ENCODE peak calls at places on chromosomes 3 and 15, in eight cellular contexts. One of them, this sample, is unnamed. For H3K4me1, the result is how much of the 10 kb centered on the place peaks cover.

GRCh38 chr3:9469953-9470352 is 72.5 kb downstream of the SETD5 start:
- DNase-seq in left ventricle myocardium inferior: no peak
- DNase-seq in transverse colon: no peak
- DNase-seq in tibial artery: no peak
- DNase-seq in heart left ventricle: no peak
- DNase-seq in A549: no peak
- DNase-seq in ascending aorta: no peak
- DNase-seq in cardiac muscle cell: no peak
- DNase-seq in this sample: no peak

GRCh38 chr15:33535135-33535534 is 224.4 kb downstream of the RYR3 start:
- DNase-seq in left ventricle myocardium inferior: no peak
- DNase-seq in transverse colon: no peak
- DNase-seq in tibial artery: no peak
- DNase-seq in heart left ventricle: no peak
- DNase-seq in A549: no peak
- DNase-seq in ascending aorta: no peak
- DNase-seq in cardiac muscle cell: no peak
- DNase-seq in this sample: no peak

GRCh38 chr3:138786788-138787276 is 47.9 kb downstream of the PIK3CB start:
- DNase-seq in left ventricle myocardium inferior: no peak
- DNase-seq in transverse colon: no peak
- DNase-seq in tibial artery: no peak
- DNase-seq in heart left ventricle: no peak
- DNase-seq in A549: peak
- DNase-seq in ascending aorta: no peak
- DNase-seq in cardiac muscle cell: peak
- DNase-seq in this sample: no peak

GRCh38 chr15:86082619-86083377 is 3.1 kb downstream of the AGBL1 start:
- DNase-seq in left ventricle myocardium inferior: no peak
- DNase-seq in transverse colon: no peak
- DNase-seq in tibial artery: no peak
- DNase-seq in heart left ventricle: no peak
- DNase-seq in A549: no peak
- DNase-seq in ascending aorta: no peak
- DNase-seq in cardiac muscle cell: no peak
- DNase-seq in this sample: no peak

GRCh38 chr3:186286114-186286513 is 75.9 kb downstream of the DGKG start:
- DNase-seq in left ventricle myocardium inferior: no peak
- DNase-seq in transverse colon: no peak
- DNase-seq in tibial artery: no peak
- DNase-seq in heart left ventricle: no peak
- DNase-seq in A549: no peak
- DNase-seq in ascending aorta: no peak
- DNase-seq in cardiac muscle cell: no peak
- DNase-seq in this sample: no peak

GRCh38 chr3:154981201-154981600 is 98.9 kb upstream of the MME start:
- DNase-seq in left ventricle myocardium inferior: no peak
- DNase-seq in transverse colon: no peak
- DNase-seq in tibial artery: no peak
- DNase-seq in heart left ventricle: no peak
- DNase-seq in A549: no peak
- DNase-seq in ascending aorta: no peak
- DNase-seq in cardiac muscle cell: peak
- DNase-seq in this sample: no peak

GRCh38 chr3:54046677-54047214 is 75.6 kb upstream of the CACNA2D3 start:
- DNase-seq in left ventricle myocardium inferior: no peak
- DNase-seq in transverse colon: no peak
- DNase-seq in tibial artery: no peak
- DNase-seq in heart left ventricle: no peak
- DNase-seq in A549: peak
- DNase-seq in ascending aorta: no peak
- DNase-seq in cardiac muscle cell: peak
- DNase-seq in this sample: no peak

GRCh38 chr15:94306700-94307650 is 75.6 kb downstream of the MCTP2 start:
- DNase-seq in left ventricle myocardium inferior: no peak
- DNase-seq in transverse colon: no peak
- DNase-seq in tibial artery: no peak
- DNase-seq in heart left ventricle: no peak
- DNase-seq in A549: no peak
- DNase-seq in ascending aorta: no peak
- DNase-seq in cardiac muscle cell: no peak
- DNase-seq in this sample: no peak

GRCh38 chr15:86611392-86612040 is 531.8 kb downstream of the AGBL1 start:
- DNase-seq in left ventricle myocardium inferior: no peak
- DNase-seq in transverse colon: no peak
- DNase-seq in tibial artery: no peak
- DNase-seq in heart left ventricle: no peak
- DNase-seq in A549: peak
- DNase-seq in ascending aorta: no peak
- DNase-seq in cardiac muscle cell: no peak
- DNase-seq in this sample: no peak

GRCh38 chr15:57138260-57138895 is 219.9 kb downstream of the TCF12 start:
- DNase-seq in left ventricle myocardium inferior: no peak
- DNase-seq in transverse colon: peak
- DNase-seq in tibial artery: no peak
- DNase-seq in heart left ventricle: no peak
- DNase-seq in A549: peak
- DNase-seq in ascending aorta: no peak
- DNase-seq in cardiac muscle cell: peak
- DNase-seq in this sample: peak

GRCh38 chr15:53527996-53528395 is 231.5 kb downstream of the WDR72 start:
- DNase-seq in left ventricle myocardium inferior: no peak
- DNase-seq in transverse colon: no peak
- DNase-seq in tibial artery: no peak
- DNase-seq in heart left ventricle: no peak
- DNase-seq in A549: peak
- DNase-seq in ascending aorta: no peak
- DNase-seq in cardiac muscle cell: no peak
- DNase-seq in this sample: no peak

DNA sequence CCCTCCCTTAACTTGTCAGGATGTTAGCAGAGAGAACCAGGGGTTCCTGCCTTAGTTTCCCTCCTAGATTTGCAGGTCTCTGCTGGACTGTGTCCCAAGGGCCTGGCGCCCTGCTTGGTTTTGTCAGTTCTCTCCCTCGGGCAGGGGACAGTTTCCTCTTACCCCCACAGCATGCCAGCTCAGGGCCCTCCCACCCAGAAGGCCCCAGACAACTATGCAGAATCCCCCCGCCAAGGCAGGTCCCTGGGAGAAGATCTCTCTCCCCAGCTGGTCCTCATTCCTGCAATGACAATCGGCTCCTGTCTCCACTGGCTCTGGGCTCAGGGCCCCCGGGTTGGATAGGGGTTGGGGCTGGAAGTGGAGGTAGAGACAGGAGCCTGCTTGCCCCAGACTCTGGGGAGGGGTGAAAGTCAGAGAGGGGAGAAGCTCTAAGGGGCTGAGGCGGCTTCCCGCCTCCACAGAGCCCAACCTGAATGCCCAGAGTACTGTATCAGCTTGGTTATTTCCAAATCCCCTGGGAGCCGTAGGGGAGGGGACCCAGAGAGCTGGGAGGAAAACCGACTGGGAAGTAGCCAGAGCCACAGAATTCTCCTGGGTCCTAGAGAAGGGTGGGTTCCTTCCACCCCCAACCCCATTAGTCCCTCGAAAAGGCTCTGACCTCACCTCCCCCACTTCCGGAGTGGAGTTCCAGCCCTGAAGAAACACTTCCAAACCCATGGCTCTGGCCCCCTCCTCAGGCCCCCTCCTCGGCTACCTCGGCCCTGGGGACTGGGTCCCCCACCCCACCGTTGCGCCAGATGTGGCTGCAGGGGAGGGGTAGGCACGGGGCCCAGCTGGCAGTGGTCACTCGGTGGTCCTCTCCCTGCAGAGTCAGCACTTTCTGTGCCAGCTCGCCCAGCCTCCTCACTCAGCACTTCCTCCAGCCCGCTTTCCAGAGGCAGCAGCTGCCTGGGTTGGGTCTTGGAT is 3.8 kb upstream of the LOXL1 start:
- DNase-seq in left ventricle myocardium inferior: peak
- DNase-seq in transverse colon: no peak
- DNase-seq in tibial artery: peak
- DNase-seq in heart left ventricle: no peak
- DNase-seq in A549: no peak
- DNase-seq in ascending aorta: peak
- DNase-seq in cardiac muscle cell: peak
- DNase-seq in this sample: peak
- H3K4me1 ChIP-seq in left ventricle myocardium inferior: half or more
- H3K4me1 ChIP-seq in transverse colon: half or more
- H3K4me1 ChIP-seq in tibial artery: half or more
- H3K4me1 ChIP-seq in heart left ventricle: under half
- H3K4me1 ChIP-seq in A549: under half
- H3K4me1 ChIP-seq in ascending aorta: under half
- H3K4me1 ChIP-seq in cardiac muscle cell: under half
- H3K4me1 ChIP-seq in this sample: under half

DNA sequence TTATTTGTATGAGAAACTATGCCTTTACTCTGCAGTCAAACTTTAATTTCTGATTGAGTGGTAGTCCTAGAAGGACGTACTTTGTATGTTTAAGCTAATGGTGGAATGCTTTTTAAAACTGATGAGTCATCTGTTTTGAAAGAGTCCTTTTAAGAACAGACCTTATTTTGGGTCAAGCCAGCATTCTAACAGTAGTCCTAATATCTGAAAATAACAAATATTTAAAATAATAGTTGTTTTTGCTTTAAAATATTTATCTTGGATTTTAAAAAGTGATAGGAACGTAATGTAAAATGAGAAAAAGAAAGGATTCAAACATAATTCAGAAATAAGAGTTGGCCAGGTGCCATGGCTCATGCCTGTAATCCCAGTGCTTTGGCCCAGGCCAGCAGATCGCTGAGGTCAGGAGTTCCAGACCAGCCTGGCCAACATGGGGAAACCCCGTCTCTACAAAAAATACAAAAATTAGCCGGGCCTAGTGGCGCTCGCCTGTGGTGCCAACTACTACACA is 1.3 kb upstream of the LRRC58 start:
- DNase-seq in left ventricle myocardium inferior: no peak
- DNase-seq in transverse colon: peak
- DNase-seq in tibial artery: peak
- DNase-seq in heart left ventricle: no peak
- DNase-seq in A549: peak
- DNase-seq in ascending aorta: peak
- DNase-seq in cardiac muscle cell: peak
- DNase-seq in this sample: peak
- H3K4me3 ChIP-seq in left ventricle myocardium inferior: peak
- H3K4me3 ChIP-seq in transverse colon: peak
- H3K4me3 ChIP-seq in tibial artery: peak
- H3K4me3 ChIP-seq in heart left ventricle: no peak
- H3K4me3 ChIP-seq in A549: peak
- H3K4me3 ChIP-seq in ascending aorta: peak
- H3K4me3 ChIP-seq in cardiac muscle cell: peak
- H3K4me3 ChIP-seq in this sample: peak

DNA sequence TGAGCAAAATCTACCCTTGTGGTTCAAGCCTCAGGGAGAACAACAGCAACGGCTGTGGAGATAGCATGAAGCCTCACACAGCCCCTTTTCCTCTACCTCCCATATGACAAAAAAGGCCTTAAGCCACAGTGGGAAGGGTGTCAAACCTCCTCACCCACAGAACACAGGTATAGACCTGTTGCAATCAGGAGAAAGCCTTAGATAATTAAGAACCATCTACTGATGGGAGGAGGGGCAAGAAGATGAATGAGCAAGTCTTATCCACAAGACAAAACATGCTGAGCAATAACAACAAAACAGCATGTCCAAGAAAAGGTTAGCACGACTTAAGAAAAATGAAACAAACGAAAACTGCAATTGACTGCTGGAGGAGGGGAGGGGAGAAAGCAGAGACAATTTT is 272.9 kb upstream of the BCHE start:
- DNase-seq in left ventricle myocardium inferior: no peak
- DNase-seq in transverse colon: no peak
- DNase-seq in tibial artery: no peak
- DNase-seq in heart left ventricle: no peak
- DNase-seq in A549: no peak
- DNase-seq in ascending aorta: no peak
- DNase-seq in cardiac muscle cell: no peak
- DNase-seq in this sample: no peak
- H3K27ac ChIP-seq in left ventricle myocardium inferior: no peak
- H3K27ac ChIP-seq in transverse colon: no peak
- H3K27ac ChIP-seq in tibial artery: no peak
- H3K27ac ChIP-seq in heart left ventricle: no peak
- H3K27ac ChIP-seq in A549: no peak
- H3K27ac ChIP-seq in ascending aorta: no peak
- H3K27ac ChIP-seq in cardiac muscle cell: no peak
- H3K27ac ChIP-seq in this sample: no peak

DNA sequence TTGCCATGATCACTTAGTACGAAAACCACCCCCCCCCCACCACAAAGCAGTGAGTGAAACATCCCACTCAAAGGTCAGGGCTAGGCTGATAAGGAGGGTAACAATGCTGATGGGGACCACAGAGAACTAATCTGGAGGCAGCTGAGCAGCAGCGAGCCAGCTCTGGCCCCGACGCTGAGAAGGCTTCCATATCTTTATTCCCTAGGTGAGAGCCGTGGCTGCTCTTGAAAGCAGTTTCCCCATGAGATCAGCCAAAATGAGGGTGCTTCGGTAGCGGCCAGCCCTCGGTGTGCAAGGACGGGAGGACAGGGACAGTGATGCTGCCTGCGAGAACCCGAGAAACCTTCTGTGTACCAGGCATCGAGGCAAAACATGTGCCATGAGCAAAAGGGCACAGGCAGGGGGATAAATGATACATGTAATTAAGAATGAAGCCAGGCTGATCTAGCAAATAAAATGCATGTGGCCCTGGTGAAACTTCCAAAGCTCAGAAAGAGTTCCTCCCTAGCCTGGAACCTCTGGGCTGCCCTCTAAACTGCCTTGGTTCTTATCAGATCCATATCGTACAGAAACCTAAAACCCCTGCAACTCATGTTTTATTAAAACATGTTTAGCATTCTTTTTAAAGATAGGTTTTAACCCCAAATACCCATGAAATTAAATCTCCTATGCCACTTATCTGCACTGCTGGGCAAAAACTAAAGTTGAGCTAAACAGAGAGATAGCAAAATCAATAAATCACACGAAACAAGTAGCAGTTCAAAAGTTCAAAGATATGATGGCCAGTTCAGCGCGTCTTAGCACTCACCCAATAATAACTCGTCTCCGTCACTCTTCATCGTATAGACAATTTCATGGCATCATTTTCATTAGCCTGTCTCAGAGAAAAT is 337.3 kb downstream of the FOXP1 start:
- DNase-seq in left ventricle myocardium inferior: no peak
- DNase-seq in transverse colon: no peak
- DNase-seq in tibial artery: no peak
- DNase-seq in heart left ventricle: no peak
- DNase-seq in A549: no peak
- DNase-seq in ascending aorta: peak
- DNase-seq in cardiac muscle cell: peak
- DNase-seq in this sample: no peak
- H3K4me1 ChIP-seq in left ventricle myocardium inferior: half or more
- H3K4me1 ChIP-seq in transverse colon: under half
- H3K4me1 ChIP-seq in tibial artery: under half
- H3K4me1 ChIP-seq in heart left ventricle: under half
- H3K4me1 ChIP-seq in A549: half or more
- H3K4me1 ChIP-seq in ascending aorta: under half
- H3K4me1 ChIP-seq in cardiac muscle cell: half or more
- H3K4me1 ChIP-seq in this sample: under half

GRCh38 chr3:123447416-123447748 is 1.5 kb downstream of the ADCY5 start:
- DNase-seq in left ventricle myocardium inferior: no peak
- DNase-seq in transverse colon: no peak
- DNase-seq in tibial artery: no peak
- DNase-seq in heart left ventricle: no peak
- DNase-seq in A549: no peak
- DNase-seq in ascending aorta: no peak
- DNase-seq in cardiac muscle cell: no peak
- DNase-seq in this sample: no peak
- H3K4me3 ChIP-seq in left ventricle myocardium inferior: peak
- H3K4me3 ChIP-seq in transverse colon: peak
- H3K4me3 ChIP-seq in tibial artery: peak
- H3K4me3 ChIP-seq in heart left ventricle: peak
- H3K4me3 ChIP-seq in A549: no peak
- H3K4me3 ChIP-seq in ascending aorta: peak
- H3K4me3 ChIP-seq in cardiac muscle cell: peak
- H3K4me3 ChIP-seq in this sample: no peak

GRCh38 chr3:188944108-188944507 is 227.7 kb upstream of the TPRG1 start:
- DNase-seq in left ventricle myocardium inferior: no peak
- DNase-seq in transverse colon: no peak
- DNase-seq in tibial artery: no peak
- DNase-seq in heart left ventricle: no peak
- DNase-seq in A549: no peak
- DNase-seq in ascending aorta: no peak
- DNase-seq in cardiac muscle cell: peak
- DNase-seq in this sample: no peak
- H3K27ac ChIP-seq in left ventricle myocardium inferior: peak
- H3K27ac ChIP-seq in transverse colon: peak
- H3K27ac ChIP-seq in tibial artery: peak
- H3K27ac ChIP-seq in heart left ventricle: no peak
- H3K27ac ChIP-seq in A549: no peak
- H3K27ac ChIP-seq in ascending aorta: peak
- H3K27ac ChIP-seq in cardiac muscle cell: no peak
- H3K27ac ChIP-seq in this sample: no peak